ENCODE peak calls at places on chromosomes 13 and 19, in seven cellular contexts. P, X, L, S, Q, M and F are unnamed samples.

GRCh38 chr13:51785592-51786424 is 18.2 kb downstream of the DHRS12 start:
- DNase-seq in P (no peak), X (peak), L (no peak), S (no peak), Q (no peak), M (no peak), F (no peak)

GRCh38 chr19:38769635-38770211 is 3.6 kb downstream of the LGALS7 start:
- DNase-seq in P (peak), X (peak), L (peak), S (peak), Q (peak), M (peak), F (peak)

GRCh38 chr19:54587026-54587425 is 6.4 kb upstream of the LILRA1 start:
- DNase-seq in P (no peak), X (no peak), L (no peak), S (no peak), Q (no peak), M (no peak), F (no peak)

GRCh38 chr13:31764556-31764955 is 25.2 kb downstream of the RXFP2 start:
- DNase-seq in P (no peak), X (no peak), L (no peak), S (no peak), Q (no peak), M (no peak), F (no peak)

GRCh38 chr13:113432509-113433270 is 20.6 kb downstream of the ADPRHL1 start:
- DNase-seq in P (no peak), X (no peak), L (no peak), S (no peak), Q (no peak), M (no peak), F (no peak)

GRCh38 chr13:87058786-87059329 is 612.3 kb upstream of the SLITRK5 start:
- DNase-seq in P (no peak), X (no peak), L (no peak), S (no peak), Q (no peak), M (no peak), F (no peak)

GRCh38 chr19:18274776-18275356 is 614 bp upstream of the IQCN start:
- DNase-seq in P (peak), X (peak), L (peak), S (no peak), Q (no peak), M (no peak), F (peak)

GRCh38 chr19:401836-402535 is 7.0 kb downstream of the C2CD4C start:
- DNase-seq in P (no peak), X (no peak), L (peak), S (no peak), Q (no peak), M (no peak), F (no peak)

GRCh38 chr19:46624958-46625661 is at the start of gene PTGIR:
- DNase-seq in P (peak), X (peak), L (no peak), S (peak), Q (no peak), M (no peak), F (no peak)

GRCh38 chr13:27839809-27840467 is 47.7 kb downstream of the GSX1 start:
- DNase-seq in P (no peak), X (no peak), L (no peak), S (no peak), Q (no peak), M (no peak), F (peak)

GRCh38 chr13:102999498-102999897 is 66.7 kb downstream of the SLC10A2 start:
- DNase-seq in P (no peak), X (no peak), L (no peak), S (peak), Q (no peak), M (no peak), F (no peak)

GRCh38 chr13:109779876-109780516 is 6.4 kb downstream of the IRS2 start:
- DNase-seq in P (no peak), X (no peak), L (no peak), S (no peak), Q (no peak), M (no peak), F (no peak)

GRCh38 chr19:18537431-18537830 is 5.9 kb downstream of the FKBP8 start:
- DNase-seq in P (no peak), X (no peak), L (no peak), S (no peak), Q (no peak), M (no peak), F (no peak)

GRCh38 chr19:48271531-48272151 is 1.8 kb downstream of the ZNF114 start:
- DNase-seq in P (no peak), X (peak), L (peak), S (peak), Q (peak), M (no peak), F (peak)

GRCh38 chr19:7799640-7800355 is 30.2 kb upstream of the EVI5L start:
- DNase-seq in P (peak), X (peak), L (peak), S (peak), Q (peak), M (peak), F (peak)

GRCh38 chr19:55216461-55217198 is 7.3 kb upstream of the PTPRH start:
- DNase-seq in P (peak), X (peak), L (peak), S (peak), Q (peak), M (peak), F (peak)

GRCh38 chr19:3987619-3988371 is 2.5 kb upstream of the EEF2 start:
- DNase-seq in P (peak), X (peak), L (peak), S (peak), Q (peak), M (peak), F (peak)

GRCh38 chr13:111595276-111595675 is 274.8 kb downstream of the TEX29 start:
- DNase-seq in P (no peak), X (no peak), L (no peak), S (no peak), Q (no peak), M (no peak), F (no peak)

GRCh38 chr19:56253737-56254136 is 18.8 kb upstream of the EDDM13 start:
- DNase-seq in P (no peak), X (no peak), L (no peak), S (peak), Q (no peak), M (peak), F (peak)

GRCh38 chr13:43316997-43317396 is 293.6 kb downstream of the DNAJC15 start:
- DNase-seq in P (no peak), X (no peak), L (no peak), S (peak), Q (no peak), M (no peak), F (no peak)

GRCh38 chr19:46378268-46378667 is 31.4 kb downstream of the PPP5C start:
- DNase-seq in P (no peak), X (no peak), L (no peak), S (no peak), Q (no peak), M (no peak), F (no peak)

GRCh38 chr19:14118165-14119051 is 846 bp upstream of the PRKACA start:
- DNase-seq in P (no peak), X (peak), L (peak), S (peak), Q (no peak), M (no peak), F (peak)

GRCh38 chr13:92303428-92303827 is 905.0 kb downstream of the GPC5 start:
- DNase-seq in P (no peak), X (no peak), L (no peak), S (no peak), Q (no peak), M (peak), F (no peak)

GRCh38 chr13:100673376-100673830 is 1.2 kb downstream of the TMTC4 start:
- DNase-seq in P (no peak), X (peak), L (peak), S (no peak), Q (peak), M (no peak), F (no peak)

GRCh38 chr19:41868120-41868988 is 8.3 kb downstream of the RPS19 start:
- DNase-seq in P (no peak), X (no peak), L (no peak), S (no peak), Q (no peak), M (no peak), F (no peak)

GRCh38 chr13:22703601-22704209 is 477.1 kb upstream of the SGCG start:
- DNase-seq in P (no peak), X (no peak), L (no peak), S (no peak), Q (no peak), M (no peak), F (peak)

GRCh38 chr19:44671400-44671799 is at the start of gene CEACAM19:
- DNase-seq in P (no peak), X (no peak), L (no peak), S (peak), Q (no peak), M (no peak), F (peak)

GRCh38 chr19:45211751-45212381 is 33.3 kb downstream of the BLOC1S3 start:
- DNase-seq in P (no peak), X (no peak), L (peak), S (no peak), Q (no peak), M (no peak), F (no peak)

GRCh38 chr13:45895880-45896279 is 44.3 kb upstream of the SIAH3 start:
- DNase-seq in P (no peak), X (no peak), L (no peak), S (no peak), Q (no peak), M (no peak), F (no peak)

GRCh38 chr19:10550336-10550735 is 6.6 kb downstream of the ATG4D start:
- DNase-seq in P (no peak), X (no peak), L (no peak), S (peak), Q (no peak), M (no peak), F (no peak)

GRCh38 chr13:24747248-24748151 is 16.5 kb upstream of the RNF17 start:
- DNase-seq in P (no peak), X (no peak), L (no peak), S (peak), Q (peak), M (no peak), F (no peak)

GRCh38 chr19:12687496-12688196 is at the start of gene GNG14:
- DNase-seq in P (no peak), X (no peak), L (no peak), S (no peak), Q (no peak), M (no peak), F (no peak)

GRCh38 chr13:113969973-113970611 is 3.8 kb downstream of the C13orf46 start:
- DNase-seq in P (peak), X (peak), L (peak), S (no peak), Q (no peak), M (no peak), F (no peak)

GRCh38 chr19:35107541-35107939 is 8.1 kb upstream of the FXYD3 start:
- DNase-seq in P (no peak), X (peak), L (no peak), S (no peak), Q (no peak), M (no peak), F (peak)

GRCh38 chr13:30017880-30018279 is 167.5 kb upstream of the UBL3 start:
- DNase-seq in P (no peak), X (no peak), L (no peak), S (no peak), Q (peak), M (no peak), F (no peak)
- TF ChIP-seq CTCF in P (no peak), X (no peak), L (no peak), S (no peak), Q (no peak), M (no peak), F (no peak)

GRCh38 chr13:30676672-30677071 is 58.7 kb upstream of the ALOX5AP start:
- DNase-seq in P (no peak), X (no peak), L (no peak), S (no peak), Q (no peak), M (no peak), F (no peak)
- TF ChIP-seq CTCF in P (peak), X (no peak), L (no peak), S (no peak), Q (no peak), M (peak), F (peak)

DNA sequence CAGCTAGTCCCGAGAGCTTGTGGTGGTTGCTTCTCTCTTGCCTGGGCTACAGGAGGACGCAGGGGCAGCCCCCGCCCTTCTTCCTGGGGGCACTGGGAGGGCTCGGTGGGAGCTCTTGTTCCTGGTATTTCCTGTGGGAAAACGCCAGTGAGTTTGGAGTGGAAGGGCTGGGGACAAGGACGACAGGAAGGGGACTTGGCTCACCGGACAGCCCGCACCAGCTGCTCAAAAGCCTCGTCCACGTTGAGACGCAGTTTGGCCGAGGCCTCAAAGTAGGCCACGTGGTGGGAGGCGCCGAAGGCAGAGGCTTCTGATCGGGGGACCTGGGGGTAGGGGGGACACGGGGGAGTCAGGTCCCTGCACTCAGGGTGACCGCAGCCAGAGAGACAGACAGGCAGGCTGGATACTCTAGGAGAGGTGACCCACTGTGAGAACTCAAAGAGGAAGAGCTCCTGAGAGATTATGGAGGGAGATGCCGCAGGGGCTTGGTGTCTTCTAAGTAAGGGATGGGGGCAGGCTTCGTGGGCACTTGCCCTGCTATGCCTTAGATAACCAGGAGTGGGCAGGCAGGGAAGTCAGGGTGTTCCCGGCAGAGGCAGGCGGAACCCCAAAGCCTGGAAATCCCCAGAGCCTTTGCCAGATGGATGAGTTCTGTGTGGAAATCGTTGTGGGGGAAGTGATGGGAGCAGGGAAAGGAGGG is 4.3 kb downstream of the RRAS start:
- DNase-seq in P (no peak), X (no peak), L (no peak), S (no peak), Q (no peak), M (no peak), F (no peak)
- TF ChIP-seq CTCF in P (no peak), X (no peak), L (no peak), S (no peak), Q (no peak), M (peak), F (no peak)

GRCh38 chr13:49419292-49419691 is 24.6 kb downstream of the CAB39L start:
- DNase-seq in P (no peak), X (no peak), L (no peak), S (no peak), Q (no peak), M (no peak), F (no peak)

GRCh38 chr13:49418206-49418605 is 25.7 kb downstream of the CAB39L start:
- DNase-seq in P (no peak), X (no peak), L (no peak), S (no peak), Q (no peak), M (no peak), F (no peak)

GRCh38 chr13:49421391-49421790 is 22.5 kb downstream of the CAB39L start:
- DNase-seq in P (no peak), X (no peak), L (no peak), S (peak), Q (peak), M (no peak), F (no peak)
- TF ChIP-seq CTCF in P (no peak), X (no peak), L (no peak), S (peak), Q (no peak), M (peak), F (no peak)